ENCODE peak calls at places on chromosomes 3 and 15, in five cellular contexts. B is A549, Z is upper lobe of left lung, H is K562, M is HepG2. I is an unnamed sample.

GRCh38 chr3:78204977-78205376 is 1165.1 kb downstream of the ROBO2 start:
- ATAC-seq in B (no peak), Z (no peak), H (no peak), M (no peak), I (no peak)

GRCh38 chr3:146227486-146227885 is 23.4 kb downstream of the PLSCR4 start:
- ATAC-seq in B (no peak), Z (no peak), H (no peak), M (no peak), I (peak; percentile 55)

GRCh38 chr15:80920271-80920699 is 69.3 kb downstream of the MESD start:
- ATAC-seq in B (no peak), Z (no peak), H (no peak), M (no peak), I (no peak)

GRCh38 chr3:100553618-100554372 is 55.6 kb upstream of the ADGRG7 start:
- ATAC-seq in B (no peak), Z (no peak), H (no peak), M (no peak), I (no peak)

GRCh38 chr15:92667291-92667904 is 11.8 kb upstream of the FAM174B start:
- ATAC-seq in B (peak; percentile 69), Z (peak; percentile 11), H (peak; percentile 44), M (peak; percentile 91), I (peak; percentile 19)

GRCh38 chr15:41789237-41789636 is 15.0 kb downstream of the MAPKBP1 start:
- ATAC-seq in B (no peak), Z (no peak), H (peak; percentile 24), M (no peak), I (no peak)

GRCh38 chr3:4418156-4418555 is 48.9 kb downstream of the SUMF1 start:
- ATAC-seq in B (no peak), Z (no peak), H (no peak), M (no peak), I (no peak)

GRCh38 chr3:45626096-45626887 is 31.7 kb downstream of the LIMD1 start:
- ATAC-seq in B (no peak), Z (no peak), H (no peak), M (peak; percentile 37), I (no peak)

GRCh38 chr3:95408464-95408862 is 1345.6 kb downstream of the NSUN3 start:
- ATAC-seq in B (no peak), Z (no peak), H (no peak), M (no peak), I (no peak)

GRCh38 chr3:58783845-58784244 is 117.3 kb upstream of the FAM3D start:
- ATAC-seq in B (no peak), Z (no peak), H (no peak), M (no peak), I (no peak)

GRCh38 chr15:62469874-62470688 is 305.0 kb upstream of the C2CD4B start:
- ATAC-seq in B (no peak), Z (peak; percentile 81), H (no peak), M (no peak), I (peak; percentile 83)

GRCh38 chr15:24269166-24269571 is 406.4 kb upstream of the NPAP1 start:
- ATAC-seq in B (no peak), Z (no peak), H (no peak), M (no peak), I (no peak)

GRCh38 chr15:95558131-95558530 is 772.4 kb upstream of the NR2F2 start:
- ATAC-seq in B (peak; percentile 47), Z (no peak), H (peak; percentile 16), M (no peak), I (no peak)

GRCh38 chr3:42257007-42257406 is 9.0 kb downstream of the CCK start:
- ATAC-seq in B (no peak), Z (no peak), H (no peak), M (no peak), I (no peak)

GRCh38 chr15:45732544-45733130 is 97.8 kb downstream of the SQOR start:
- ATAC-seq in B (no peak), Z (no peak), H (no peak), M (no peak), I (no peak)

GRCh38 chr3:170585008-170585936 is 603 bp downstream of the SLC7A14 start:
- ATAC-seq in B (no peak), Z (peak; percentile 28), H (no peak), M (peak; percentile 33), I (no peak)

GRCh38 chr3:171770689-171771620 is 39.3 kb downstream of the PLD1 start:
- ATAC-seq in B (no peak), Z (peak; percentile 94), H (peak; percentile 97), M (peak; percentile 88), I (peak; percentile 75)

GRCh38 chr3:61264281-61264680 is 13.0 kb upstream of the FHIT start:
- ATAC-seq in B (no peak), Z (no peak), H (no peak), M (no peak), I (no peak)

GRCh38 chr15:88954431-88955277 is 41.5 kb upstream of the MFGE8 start:
- ATAC-seq in B (peak; percentile 24), Z (no peak), H (no peak), M (no peak), I (no peak)

GRCh38 chr15:39140060-39140604 is 440.7 kb upstream of the THBS1 start:
- ATAC-seq in B (peak; percentile 99), Z (peak; percentile 72), H (peak; percentile 93), M (peak; percentile 93), I (no peak)
- TF ChIP-seq EP300 in B (no peak), Z (no peak), H (peak; percentile 83), M (no peak), I (no peak)

DNA sequence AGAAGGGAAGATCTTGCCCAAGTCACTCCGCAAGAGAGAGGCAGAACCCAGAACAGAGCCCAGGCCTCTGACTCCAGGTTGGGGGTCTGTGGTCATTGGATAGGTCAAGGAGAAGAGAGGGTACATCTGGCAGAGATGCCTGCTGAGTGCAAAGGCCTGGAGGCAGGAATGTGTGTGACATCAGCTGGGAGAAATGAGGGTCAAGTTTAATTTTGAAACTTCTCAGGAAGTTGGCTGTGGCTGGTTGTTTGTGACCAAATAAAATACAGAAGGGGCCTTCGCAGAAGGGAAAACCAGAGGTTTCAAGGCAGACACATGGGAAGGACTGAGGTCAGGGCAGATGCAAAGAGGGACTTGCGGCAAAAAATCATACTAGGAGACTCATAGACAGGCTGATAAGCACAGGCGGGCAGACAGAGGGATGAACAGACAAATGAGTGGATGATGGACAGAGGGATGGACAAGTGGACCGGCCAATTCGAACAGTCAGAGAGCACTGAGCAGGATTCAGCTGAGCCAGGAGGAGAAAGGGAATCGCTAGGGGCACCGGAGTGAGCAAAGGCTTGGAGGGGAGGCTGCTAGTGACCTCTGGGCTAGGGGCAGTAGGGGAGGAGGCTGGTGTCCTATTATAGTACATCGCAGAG is 28.8 kb upstream of the CACNA2D2 start:
- ATAC-seq in B (no peak), Z (no peak), H (no peak), M (no peak), I (no peak)
- TF ChIP-seq CTCF in B (no peak), Z (no peak), H (no peak), M (no peak), I (no peak)

DNA sequence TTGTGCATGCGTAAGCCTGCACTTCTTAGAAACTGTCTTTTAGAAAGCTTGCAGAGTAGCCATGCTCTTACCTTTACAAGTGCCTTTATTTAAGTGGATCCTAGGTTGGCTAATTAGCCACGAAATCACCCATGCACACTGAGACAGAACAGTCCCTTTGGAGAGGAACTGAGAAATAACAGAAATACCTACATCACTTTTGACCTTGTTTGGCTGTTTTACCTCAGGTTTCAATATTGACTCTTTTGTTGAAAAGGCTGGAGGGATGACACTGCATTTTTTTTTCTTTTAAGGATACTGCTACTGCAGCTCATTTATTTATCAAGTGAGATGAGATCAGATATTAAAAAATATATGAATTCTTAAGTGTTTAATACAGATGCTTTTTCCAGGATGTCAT is 155.6 kb upstream of the GOLIM4 start:
- ATAC-seq in B (no peak), Z (no peak), H (no peak), M (no peak), I (no peak)
- TF ChIP-seq EP300 in B (no peak), Z (no peak), H (no peak), M (no peak), I (no peak)

GRCh38 chr3:12476238-12476897 is 7.9 kb upstream of the TSEN2 start:
- ATAC-seq in B (no peak), Z (no peak), H (no peak), M (no peak), I (no peak)
- TF ChIP-seq CTCF in B (no peak), Z (no peak), H (no peak), M (no peak), I (no peak)

DNA sequence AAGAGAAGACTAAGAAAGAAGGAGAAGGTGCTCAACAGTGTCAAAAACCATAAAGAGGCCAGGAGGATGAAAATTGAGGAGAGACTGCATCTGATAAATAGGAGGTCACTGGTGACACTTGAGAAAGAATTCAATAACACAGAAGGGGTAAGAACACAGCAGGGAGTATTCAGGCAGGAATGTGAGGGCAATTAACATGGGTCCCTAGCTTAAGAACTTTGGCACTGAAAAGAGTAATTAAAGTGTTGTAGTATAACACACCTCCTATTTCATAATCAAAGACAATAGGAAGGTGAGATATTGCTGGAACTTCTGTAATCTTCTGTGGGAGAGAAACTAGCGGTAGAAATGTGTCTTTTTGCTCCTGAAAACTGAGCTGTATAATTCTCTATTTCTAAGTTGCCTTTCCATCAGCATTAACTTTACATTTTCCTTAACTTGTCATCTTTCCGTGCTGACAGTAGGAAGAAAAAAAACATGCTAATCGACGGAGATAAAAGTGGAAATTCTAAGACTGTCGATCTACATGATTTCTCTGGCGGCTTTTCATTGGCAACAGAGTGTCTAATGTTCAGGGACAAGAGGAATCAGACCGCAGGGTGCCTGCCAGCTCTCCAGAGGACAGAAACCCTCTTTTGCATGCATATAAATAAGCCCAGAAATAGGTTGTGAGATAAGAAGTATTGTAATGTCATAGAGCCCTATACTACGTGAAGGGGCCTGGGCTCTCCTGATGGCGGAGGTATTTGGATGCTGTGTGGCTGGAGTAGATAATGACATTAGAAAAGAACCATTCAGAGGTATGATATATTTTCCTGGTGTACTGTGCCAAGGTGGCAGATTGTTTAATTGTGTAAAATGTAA is 147.9 kb upstream of the GAP43 start:
- ATAC-seq in B (no peak), Z (no peak), H (no peak), M (no peak), I (no peak)
- TF ChIP-seq EP300 in B (no peak), Z (no peak), H (no peak), M (no peak), I (no peak)

GRCh38 chr3:158258619-158259018 is 148.7 kb downstream of the RSRC1 start:
- ATAC-seq in B (no peak), Z (no peak), H (no peak), M (no peak), I (no peak)

GRCh38 chr3:158260392-158260791 is 150.5 kb downstream of the RSRC1 start:
- ATAC-seq in B (no peak), Z (no peak), H (no peak), M (no peak), I (no peak)

GRCh38 chr3:158264894-158265293 is 155.0 kb downstream of the RSRC1 start:
- ATAC-seq in B (no peak), Z (no peak), H (no peak), M (no peak), I (no peak)

GRCh38 chr3:158267015-158267414 is 157.1 kb downstream of the RSRC1 start:
- ATAC-seq in B (no peak), Z (no peak), H (no peak), M (no peak), I (no peak)

GRCh38 chr3:158261371-158261991 is 151.6 kb downstream of the RSRC1 start:
- ATAC-seq in B (no peak), Z (no peak), H (no peak), M (no peak), I (no peak)
- TF ChIP-seq CTCF in B (no peak), Z (no peak), H (no peak), M (peak; percentile 20), I (no peak)

I was measured in gastroesophageal sphincter.